ENCODE peak calls at places on chromosomes 12 and 14, in nine cellular contexts. K is DND-41, I is breast epithelium, M is Peyer's patch, N is kidney, X is astrocyte, P is hepatocyte, U is IMR-90, G is HepG2. O is an unnamed sample.

GRCh38 chr12:41277019-41277770 is 89.1 kb downstream of the PDZRN4 start:
- DNase-seq in M (no peak), G (peak; percentile 26), U (peak; percentile 52), P (peak; percentile 56), I (no peak), N (no peak), K (peak; percentile 16), X (peak; percentile 17), O (no peak)

GRCh38 chr14:99342204-99342603 is 70.2 kb upstream of the BCL11B start:
- DNase-seq in K (no peak), M (no peak), G (no peak), N (peak; percentile 18), P (no peak), I (no peak), X (no peak), U (no peak), O (no peak)

GRCh38 chr12:11771895-11772502 is 122.5 kb downstream of the ETV6 start:
- DNase-seq in P (no peak), X (peak; percentile 76), G (no peak), K (no peak), M (no peak), I (no peak), U (peak; percentile 69), N (no peak), O (no peak)

GRCh38 chr14:52241102-52241793 is 26.2 kb upstream of the PTGDR start:
- DNase-seq in U (peak; percentile 89), N (no peak), I (no peak), M (no peak), K (no peak), G (no peak), P (no peak), X (peak; percentile 73), O (no peak)

GRCh38 chr12:70178038-70178437 is 65.2 kb upstream of the CNOT2 start:
- DNase-seq in N (no peak), G (no peak), M (no peak), I (no peak), K (no peak), U (no peak), P (no peak), X (no peak), O (no peak)

GRCh38 chr14:68622856-68623255 is 170.0 kb downstream of the ZFP36L1 start:
- DNase-seq in I (no peak), M (no peak), G (no peak), X (no peak), N (no peak), P (no peak), K (peak; percentile 35), U (no peak), O (no peak)

GRCh38 chr14:65169351-65169750 is 67.0 kb upstream of the MAX start:
- DNase-seq in N (no peak), U (peak; percentile 89), M (no peak), I (no peak), X (peak; percentile 60), G (no peak), P (no peak), K (no peak), O (no peak)

GRCh38 chr12:50261654-50262053 is 21.7 kb downstream of the LIMA1 start:
- DNase-seq in U (peak; percentile 28), X (no peak), P (no peak), G (no peak), M (no peak), N (no peak), I (no peak), K (no peak), O (no peak)

GRCh38 chr12:32501835-32502333 is 102.5 kb downstream of the FGD4 start:
- DNase-seq in U (peak; percentile 81), M (no peak), P (peak; percentile 78), X (peak; percentile 76), N (no peak), G (peak; percentile 95), K (no peak), I (no peak), O (no peak)

GRCh38 chr12:70180140-70180539 is 63.1 kb upstream of the CNOT2 start:
- DNase-seq in I (no peak), X (no peak), G (no peak), M (no peak), P (no peak), N (no peak), K (no peak), U (no peak), O (no peak)

GRCh38 chr14:44369401-44370123 is 137.5 kb downstream of the FSCB start:
- DNase-seq in N (no peak), U (no peak), P (no peak), I (no peak), G (no peak), K (no peak), M (no peak), X (no peak), O (no peak)

GRCh38 chr14:35140718-35141581 is 18.6 kb downstream of the PRORP start:
- DNase-seq in X (no peak), P (no peak), U (peak; percentile 52), G (peak; percentile 68), N (no peak), K (no peak), I (no peak), M (no peak), O (no peak)

GRCh38 chr12:109387425-109388166 is 39.9 kb downstream of the MYO1H start:
- DNase-seq in K (peak; percentile 5), X (no peak), N (no peak), U (peak; percentile 13), I (no peak), P (peak; percentile 44), M (no peak), G (peak; percentile 73), O (no peak)

GRCh38 chr12:26692417-26692816 is 140.6 kb downstream of the ITPR2 start:
- DNase-seq in I (no peak), P (no peak), X (no peak), U (no peak), G (no peak), K (no peak), M (no peak), N (no peak), O (no peak)

GRCh38 chr12:26690601-26691000 is 142.4 kb downstream of the ITPR2 start:
- DNase-seq in N (no peak), K (no peak), U (no peak), G (no peak), X (no peak), P (no peak), M (no peak), I (no peak), O (no peak)

GRCh38 chr12:26689281-26689841 is 143.6 kb downstream of the ITPR2 start:
- DNase-seq in U (no peak), X (no peak), I (no peak), N (no peak), G (peak; percentile 60), K (no peak), P (no peak), M (no peak), O (no peak)

GRCh38 chr12:26688344-26688904 is 144.6 kb downstream of the ITPR2 start:
- DNase-seq in K (no peak), X (no peak), N (no peak), I (no peak), G (no peak), M (no peak), U (no peak), P (no peak), O (no peak)

DNA sequence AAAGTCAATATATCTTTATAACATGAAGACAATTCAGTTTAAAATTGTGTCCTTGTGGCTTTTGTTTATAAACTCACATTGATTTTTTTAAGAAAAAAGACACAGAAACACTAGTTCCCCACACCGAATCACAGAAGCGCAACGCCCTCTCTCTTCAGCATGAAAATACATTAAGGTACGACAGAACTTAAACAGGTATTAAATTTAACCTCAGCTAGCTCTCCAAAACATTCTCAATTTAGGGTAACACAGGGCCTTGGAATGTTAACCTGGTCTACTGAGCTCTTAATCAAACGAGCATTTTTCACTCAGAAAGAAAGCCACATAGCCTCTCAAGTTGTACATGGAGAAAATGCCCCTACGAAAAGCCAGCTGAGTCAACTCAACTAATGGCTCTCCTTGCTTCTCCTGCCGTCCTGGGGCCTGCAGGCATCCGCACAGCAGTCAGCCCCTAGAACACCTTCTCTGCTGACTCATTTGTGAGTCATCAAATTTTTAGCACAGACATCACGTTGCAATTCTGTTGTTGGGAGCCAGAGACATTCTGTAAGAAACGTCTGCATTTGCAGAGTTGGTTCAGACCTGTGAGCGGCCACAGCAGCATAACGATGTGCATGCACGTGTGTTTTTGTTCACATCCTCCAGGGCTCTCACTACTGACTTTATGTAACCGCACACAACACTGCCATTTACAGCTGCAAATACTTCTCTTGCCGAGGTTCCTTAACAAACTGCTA is 141.6 kb downstream of the ITPR2 start:
- DNase-seq in N (peak; percentile 45), P (peak; percentile 70), I (no peak), U (peak; percentile 99), K (no peak), M (no peak), G (peak; percentile 24), X (peak; percentile 98), O (no peak)
- TF ChIP-seq CTCF in N (no peak), P (no peak), I (no peak), U (no peak), K (no peak), M (no peak), G (no peak), X (no peak), O (no peak)

DNA sequence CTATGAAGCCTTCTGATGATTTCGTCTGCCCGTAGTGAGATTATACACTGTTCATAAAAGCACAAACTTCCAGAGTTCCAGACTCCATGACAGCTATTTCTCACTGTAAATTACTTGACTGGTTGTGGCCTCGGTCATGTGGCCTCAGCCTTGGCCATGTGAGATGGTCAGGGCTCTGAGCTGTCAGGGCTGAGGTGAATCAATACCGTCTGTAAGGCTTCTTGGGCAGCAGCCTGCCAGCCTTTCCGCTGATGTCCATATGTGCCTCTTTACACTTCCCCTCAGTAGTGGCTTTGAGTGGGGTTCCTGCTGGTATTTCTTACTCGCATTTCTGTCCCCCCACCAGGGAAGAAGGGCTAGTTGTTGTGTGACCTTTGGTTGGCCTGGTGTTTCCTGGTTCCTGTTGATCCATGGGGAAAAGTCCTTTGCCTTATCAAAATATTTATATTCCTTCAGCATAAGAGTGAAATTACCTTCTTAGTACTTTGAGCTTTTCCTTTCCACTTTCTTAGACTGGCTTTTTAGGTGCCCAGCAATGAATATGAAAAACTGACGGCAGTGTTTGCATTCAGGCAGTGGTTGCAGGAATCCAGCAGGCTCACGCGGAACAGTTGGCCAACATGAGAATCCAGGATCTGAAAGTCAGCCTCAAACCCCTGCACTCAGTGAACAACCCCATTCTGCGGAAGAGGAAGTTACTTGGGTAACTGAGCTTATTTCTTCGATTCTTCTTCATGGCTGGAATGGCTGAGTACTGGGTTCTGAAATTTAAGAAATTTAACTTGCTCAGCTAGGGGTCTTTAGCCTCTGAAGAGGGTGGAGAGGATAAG is 46.1 kb downstream of the MAPKAPK5 start:
- DNase-seq in P (no peak), N (no peak), X (no peak), I (no peak), G (no peak), M (no peak), U (no peak), K (no peak), O (no peak)
- H3K36me3 ChIP-seq in P (no peaks in the 10 kb centered on the region), N (peaks cover 31% of the 10 kb centered on the region), X (peaks cover 52% of the 10 kb centered on the region), I (no peaks in the 10 kb centered on the region), G (peaks cover 89% of the 10 kb centered on the region), M (peaks cover 90% of the 10 kb centered on the region), U (peaks cover 54% of the 10 kb centered on the region), K (peaks cover 96% of the 10 kb centered on the region), O (peaks cover 53% of the 10 kb centered on the region)

GRCh38 chr14:38808734-38809455 is 294.1 kb downstream of the SEC23A start:
- DNase-seq in G (peak; percentile 21), K (peak; percentile 16), M (no peak), X (no peak), P (peak; percentile 55), I (no peak), U (no peak), N (peak; percentile 49), O (no peak)
- TF ChIP-seq CTCF in G (peak; percentile 52), K (peak; percentile 38), M (no peak), X (no peak), P (peak; percentile 35), I (no peak), U (no peak), N (no peak), O (no peak)

GRCh38 chr14:102049258-102050025 is 37.4 kb downstream of the HSP90AA1 start:
- DNase-seq in M (no peak), P (no peak), X (no peak), I (no peak), N (peak; percentile 70), K (no peak), G (no peak), U (no peak), O (no peak)
- H3K36me3 ChIP-seq in M (peaks cover 84% of the 10 kb centered on the region), P (no peaks in the 10 kb centered on the region), X (peaks cover 60% of the 10 kb centered on the region), I (peaks cover 15% of the 10 kb centered on the region), N (peaks cover 23% of the 10 kb centered on the region), K (peaks cover 64% of the 10 kb centered on the region), G (peaks cover 44% of the 10 kb centered on the region), U (peaks cover 75% of the 10 kb centered on the region), O (peaks cover 29% of the 10 kb centered on the region)

O was measured in lung.